ENCODE peak calls at places on chromosomes 5 and 9, in seven cellular contexts. O is stomach, E is ovary, U is GM12878, V is A549, M is H1, R is tibial nerve. H is an unnamed sample.

GRCh38 chr9:128819716-128820664 is 1.7 kb downstream of the ENDOG start:
- DNase-seq in O (no peak), E (peak; percentile 51), U (no peak), V (no peak), M (no peak), R (no peak), H (peak; percentile 47)

GRCh38 chr9:77977210-77977611 is 54.4 kb downstream of the GNAQ start:
- DNase-seq in O (peak; percentile 66), E (peak; percentile 57), U (no peak), V (peak; percentile 71), M (no peak), R (peak; percentile 54), H (peak; percentile 66)

GRCh38 chr5:84378420-84378819 is 6.3 kb downstream of the EDIL3 start:
- DNase-seq in O (no peak), E (no peak), U (no peak), V (no peak), M (no peak), R (no peak), H (no peak)

GRCh38 chr9:123283455-123283854 is 15.1 kb upstream of the STRBP start:
- DNase-seq in O (no peak), E (no peak), U (no peak), V (no peak), M (no peak), R (no peak), H (no peak)

GRCh38 chr5:8580298-8580697 is 711.4 kb downstream of the MTRR start:
- DNase-seq in O (no peak), E (no peak), U (no peak), V (no peak), M (no peak), R (no peak), H (no peak)

GRCh38 chr9:115882911-115883310 is 270.7 kb upstream of the PAPPA start:
- DNase-seq in O (no peak), E (no peak), U (no peak), V (peak; percentile 22), M (no peak), R (no peak), H (no peak)

GRCh38 chr5:4130819-4131218 is 535.2 kb downstream of the IRX1 start:
- DNase-seq in O (no peak), E (no peak), U (no peak), V (no peak), M (no peak), R (no peak), H (no peak)

GRCh38 chr5:96288166-96288844 is 144.7 kb downstream of the PCSK1 start:
- DNase-seq in O (no peak), E (no peak), U (no peak), V (no peak), M (no peak), R (no peak), H (no peak)

GRCh38 chr9:98306384-98307145 is 51.1 kb upstream of the TBC1D2 start:
- DNase-seq in O (no peak), E (no peak), U (no peak), V (peak; percentile 30), M (no peak), R (no peak), H (no peak)

GRCh38 chr9:95710449-95710848 is 165.0 kb upstream of the ERCC6L2 start:
- DNase-seq in O (no peak), E (no peak), U (no peak), V (no peak), M (no peak), R (no peak), H (no peak)

GRCh38 chr5:31990701-31991110 is 183.4 kb downstream of the GOLPH3 start:
- DNase-seq in O (no peak), E (no peak), U (no peak), V (peak; percentile 25), M (no peak), R (no peak), H (no peak)

GRCh38 chr5:180161420-180162303 is 47.3 kb downstream of the RASGEF1C start:
- DNase-seq in O (no peak), E (no peak), U (no peak), V (no peak), M (no peak), R (no peak), H (no peak)

GRCh38 chr5:136364307-136364706 is 1.0 kb downstream of the TRPC7 start:
- DNase-seq in O (no peak), E (no peak), U (no peak), V (peak; percentile 7), M (no peak), R (no peak), H (no peak)

GRCh38 chr9:33290994-33291397 is 680 bp downstream of the NFX1 start:
- DNase-seq in O (no peak), E (no peak), U (no peak), V (no peak), M (no peak), R (no peak), H (no peak)

GRCh38 chr9:137295313-137296213 is 6.5 kb downstream of the NRARP start:
- DNase-seq in O (peak; percentile 57), E (no peak), U (no peak), V (no peak), M (peak; percentile 90), R (no peak), H (peak; percentile 62)

GRCh38 chr5:88734191-88734640 is 148.8 kb downstream of the MEF2C start:
- DNase-seq in O (no peak), E (no peak), U (peak; percentile 96), V (no peak), M (no peak), R (no peak), H (peak; percentile 36)

GRCh38 chr9:68507098-68507795 is 33.4 kb downstream of the TMEM252 start:
- DNase-seq in O (no peak), E (no peak), U (no peak), V (peak; percentile 17), M (no peak), R (no peak), H (no peak)

GRCh38 chr5:32443541-32444190 is 874 bp downstream of the ZFR start:
- DNase-seq in O (no peak), E (peak; percentile 72), U (no peak), V (peak; percentile 50), M (peak; percentile 79), R (no peak), H (peak; percentile 43)

GRCh38 chr5:43008369-43009158 is 31.6 kb downstream of the ANXA2R start:
- DNase-seq in O (peak; percentile 75), E (peak; percentile 84), U (no peak), V (peak; percentile 98), M (peak; percentile 90), R (peak; percentile 81), H (peak; percentile 94)
- TF ChIP-seq EP300 in O (no peak), E (no peak), U (peak; percentile 77), V (no peak), M (peak; percentile 87), R (no peak), H (no peak)

GRCh38 chr9:109317979-109318671 is 2.7 kb downstream of the EPB41L4B start:
- DNase-seq in O (no peak), E (no peak), U (no peak), V (no peak), M (peak; percentile 61), R (no peak), H (no peak)

GRCh38 chr9:109317311-109317978 is 3.4 kb downstream of the EPB41L4B start:
- DNase-seq in O (no peak), E (no peak), U (no peak), V (no peak), M (no peak), R (no peak), H (peak; percentile 59)

GRCh38 chr9:109314011-109314531 is 6.8 kb downstream of the EPB41L4B start:
- DNase-seq in O (peak; percentile 62), E (no peak), U (no peak), V (no peak), M (no peak), R (no peak), H (peak; percentile 42)

GRCh38 chr9:109315480-109315879 is 5.4 kb downstream of the EPB41L4B start:
- DNase-seq in O (no peak), E (no peak), U (no peak), V (no peak), M (no peak), R (no peak), H (no peak)

GRCh38 chr9:109315889-109316640 is 4.8 kb downstream of the EPB41L4B start:
- DNase-seq in O (peak; percentile 96), E (peak; percentile 59), U (no peak), V (peak; percentile 91), M (no peak), R (peak; percentile 57), H (peak; percentile 88)
- TF ChIP-seq POLR2A in O (no peak), E (no peak), U (no peak), V (no peak), M (no peak), R (peak; percentile 13), H (peak; percentile 50)

GRCh38 chr9:129944501-129945116 is 98.4 kb downstream of the FNBP1 start:
- DNase-seq in O (no peak), E (no peak), U (no peak), V (no peak), M (no peak), R (no peak), H (no peak)

GRCh38 chr9:129946596-129946995 is 96.4 kb downstream of the FNBP1 start:
- DNase-seq in O (no peak), E (no peak), U (no peak), V (no peak), M (no peak), R (no peak), H (no peak)

GRCh38 chr9:129949821-129950220 is 93.2 kb downstream of the FNBP1 start:
- DNase-seq in O (no peak), E (no peak), U (no peak), V (no peak), M (no peak), R (no peak), H (no peak)

GRCh38 chr9:129939426-129939825 is 103.6 kb downstream of the FNBP1 start:
- DNase-seq in O (no peak), E (no peak), U (no peak), V (no peak), M (no peak), R (no peak), H (no peak)

GRCh38 chr9:129945314-129945713 is 97.7 kb downstream of the FNBP1 start:
- DNase-seq in O (no peak), E (no peak), U (no peak), V (no peak), M (no peak), R (no peak), H (no peak)
- H3K4me1 ChIP-seq in O (peaks cover 7% of the 10 kb centered on the region), E (peaks cover 3% of the 10 kb centered on the region), U (no peaks in the 10 kb centered on the region), V (no peaks in the 10 kb centered on the region), M (no peaks in the 10 kb centered on the region), R (no peaks in the 10 kb centered on the region), H (peaks cover 8% of the 10 kb centered on the region)

GRCh38 chr5:173616577-173617118 is at the start of gene BOD1:
- DNase-seq in O (peak; percentile 97), E (peak; percentile 95), U (peak; percentile 95), V (peak; percentile 98), M (peak; percentile 92), R (peak; percentile 92), H (peak; percentile 97)
- TF ChIP-seq EP300 in O (no peak), E (no peak), U (no peak), V (no peak), M (no peak), R (peak; percentile 79), H (no peak)

DNA sequence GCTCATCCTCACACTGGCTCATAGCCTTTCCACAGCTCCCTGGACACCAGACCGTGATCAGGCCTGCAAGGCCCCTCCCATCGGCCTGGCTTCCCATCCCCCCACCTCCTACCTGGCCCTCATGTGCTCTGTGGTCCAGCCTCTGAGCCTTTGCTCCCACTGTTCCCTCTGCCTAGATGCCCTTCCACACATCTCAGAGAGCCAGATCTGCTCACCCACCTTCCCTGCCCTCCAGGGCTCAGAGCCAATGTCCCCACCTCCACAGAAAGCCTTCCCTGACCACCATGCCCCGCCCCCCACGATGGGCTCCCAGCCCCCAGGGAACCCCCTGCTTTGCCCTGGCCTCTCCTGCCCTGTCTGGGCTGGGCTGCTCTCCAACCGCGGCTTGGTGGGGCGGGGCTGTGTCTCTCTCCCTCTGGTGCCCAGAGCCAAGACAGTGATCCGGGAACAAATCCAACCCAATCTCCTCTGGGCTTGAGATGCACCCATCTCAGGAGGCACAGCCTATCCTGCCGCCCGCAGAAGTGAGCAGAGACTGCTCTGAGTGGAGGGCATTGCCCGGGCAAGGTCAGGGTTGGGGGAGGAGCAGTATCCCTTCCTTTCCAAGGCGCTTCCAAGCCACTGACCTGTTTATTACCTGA is 1.6 kb downstream of the NINJ1 start:
- DNase-seq in O (peak; percentile 75), E (peak; percentile 79), U (no peak), V (peak; percentile 54), M (no peak), R (peak; percentile 63), H (peak; percentile 79)
- TF ChIP-seq POLR2A in O (no peak), E (no peak), U (no peak), V (no peak), M (no peak), R (no peak), H (peak; percentile 13)

H was measured in transverse colon.